ENCODE peak calls at places on chromosomes 5 and 9, in seven cellular contexts. R is psoas muscle; I is hippocampal formation; J is lower leg skin; H is adrenal gland; M is stimulated activated CD8-positive, alpha-beta memory T cell treated with anti-CD3 and anti-CD28 coated beads, Interleukin-7, amount 100 ng/mL, for 1 hour; X is activated naive CD4-positive, alpha-beta T cell. A is an unnamed sample.

GRCh38 chr5:1414311-1415058 is 30.8 kb downstream of the SLC6A3 start:
- DNase-seq in J (no peak), R (peak), M (no peak), X (no peak), H (no peak), I (no peak), A (no peak)

GRCh38 chr5:113197456-113198200 is 221.0 kb downstream of the DCP2 start:
- DNase-seq in I (no peak), M (no peak), R (no peak), X (no peak), J (no peak), H (no peak), A (no peak)

GRCh38 chr5:178711572-178711971 is 18.9 kb downstream of the ZNF354A start:
- DNase-seq in J (no peak), R (no peak), H (no peak), I (no peak), M (no peak), X (no peak), A (no peak)

GRCh38 chr9:112535811-112536210 is 49.2 kb downstream of the KIAA1958 start:
- DNase-seq in J (no peak), M (no peak), I (no peak), R (no peak), X (no peak), H (no peak), A (no peak)

GRCh38 chr5:100903036-100903887 is at the start of gene ST8SIA4:
- DNase-seq in M (peak), H (peak), I (peak), X (peak), J (peak), R (peak), A (no peak)

GRCh38 chr5:135137146-135137915 is 103.3 kb upstream of the PITX1 start:
- DNase-seq in M (no peak), J (peak), H (no peak), R (no peak), X (no peak), I (no peak), A (no peak)

GRCh38 chr5:115857621-115858349 is 16.1 kb downstream of the AP3S1 start:
- DNase-seq in J (no peak), I (no peak), R (no peak), H (no peak), X (no peak), M (no peak), A (no peak)

GRCh38 chr5:33010851-33011250 is 299.7 kb downstream of the NPR3 start:
- DNase-seq in R (no peak), I (no peak), X (no peak), H (no peak), M (no peak), J (no peak), A (no peak)

GRCh38 chr5:123450641-123451421 is 27.6 kb upstream of the CEP120 start:
- DNase-seq in I (no peak), R (no peak), M (no peak), H (no peak), J (no peak), X (no peak), A (no peak)

GRCh38 chr9:2992427-2992826 is 148.5 kb upstream of the PUM3 start:
- DNase-seq in M (no peak), J (no peak), H (no peak), I (no peak), X (no peak), R (no peak), A (no peak)

GRCh38 chr5:109102291-109102690 is 307.5 kb downstream of the PJA2 start:
- DNase-seq in X (no peak), R (no peak), M (no peak), I (no peak), J (no peak), H (no peak), A (no peak)

A was measured in cortex of kidney.